ENCODE peak calls at places on chromosomes 13 and 19, in seven cellular contexts. I, X, V, D, S, K and R are unnamed samples.

GRCh38 chr19:3642987-3643386 is 16.4 kb upstream of the CACTIN start:
- DNase-seq in X (peak; percentile 67), V (no peak), I (no peak), S (no peak), K (no peak), D (no peak), R (no peak)

GRCh38 chr13:46605089-46605488 is 52.1 kb downstream of the LRCH1 start:
- DNase-seq in K (no peak), I (peak; percentile 31), X (no peak), D (no peak), S (no peak), V (no peak), R (no peak)

GRCh38 chr13:67023088-67023893 is 206.8 kb downstream of the PCDH9 start:
- DNase-seq in I (no peak), S (peak; percentile 99), V (no peak), X (no peak), D (no peak), K (peak; percentile 91), R (peak; percentile 45)

GRCh38 chr19:277581-278165 is 13.5 kb downstream of the PLPP2 start:
- DNase-seq in I (no peak), D (no peak), V (no peak), K (peak; percentile 50), S (no peak), X (no peak), R (no peak)

GRCh38 chr19:40594657-40595077 is 6.5 kb upstream of the LTBP4 start:
- DNase-seq in I (no peak), K (no peak), S (no peak), D (no peak), V (no peak), X (no peak), R (no peak)

GRCh38 chr13:72864142-72865035 is 82.5 kb downstream of the PIBF1 start:
- DNase-seq in S (peak; percentile 11), I (no peak), D (no peak), V (no peak), X (no peak), K (peak; percentile 5), R (peak; percentile 15)

GRCh38 chr13:61162106-61162505 is 253.5 kb downstream of the PCDH20 start:
- DNase-seq in I (no peak), D (no peak), K (no peak), S (no peak), V (no peak), X (no peak), R (no peak)

GRCh38 chr13:20191902-20192469 is 752 bp downstream of the GJB2 start:
- DNase-seq in I (no peak), S (no peak), K (peak; percentile 15), D (no peak), V (no peak), X (no peak), R (no peak)

GRCh38 chr19:47716270-47716937 is 3.2 kb downstream of the EHD2 start:
- DNase-seq in V (no peak), S (no peak), K (no peak), D (no peak), I (no peak), X (no peak), R (no peak)

GRCh38 chr13:102800145-102801041 is 1.5 kb downstream of the BIVM start:
- DNase-seq in D (peak; percentile 89), X (peak; percentile 34), K (peak; percentile 85), S (peak; percentile 32), V (no peak), I (peak; percentile 73), R (peak; percentile 26)

GRCh38 chr13:39786091-39786490 is 130.6 kb downstream of the COG6 start:
- DNase-seq in S (no peak), K (peak; percentile 29), V (no peak), D (no peak), I (no peak), X (no peak), R (no peak)

GRCh38 chr13:60402022-60402421 is 5.0 kb downstream of the TDRD3 start:
- DNase-seq in D (no peak), K (no peak), S (no peak), V (no peak), I (no peak), X (no peak), R (no peak)

GRCh38 chr13:112997188-112998135 is 28.4 kb downstream of the MCF2L start:
- DNase-seq in D (no peak), I (no peak), S (no peak), X (no peak), K (no peak), V (no peak), R (no peak)

GRCh38 chr19:2555422-2556220 is 79.7 kb downstream of the GADD45B start:
- DNase-seq in S (no peak), V (no peak), X (no peak), D (no peak), K (no peak), I (no peak), R (no peak)

GRCh38 chr13:71854401-71854800 is 12.6 kb downstream of the DACH1 start:
- DNase-seq in V (no peak), S (no peak), X (no peak), K (no peak), I (no peak), D (no peak), R (no peak)

GRCh38 chr19:11106477-11106876 is 17.2 kb downstream of the LDLR start:
- DNase-seq in K (no peak), I (no peak), X (no peak), V (no peak), S (no peak), D (no peak), R (no peak)

GRCh38 chr19:38290631-38291147 is 13.4 kb upstream of the C19orf33 start:
- DNase-seq in X (no peak), I (no peak), D (no peak), S (peak; percentile 56), K (peak; percentile 71), V (no peak), R (peak; percentile 86)

GRCh38 chr13:73224708-73225107 is 165.9 kb downstream of the KLF5 start:
- DNase-seq in I (no peak), D (no peak), V (no peak), K (no peak), S (no peak), X (no peak), R (no peak)

GRCh38 chr13:50340566-50341287 is 325.5 kb downstream of the KCNRG start:
- DNase-seq in S (no peak), X (no peak), K (no peak), D (no peak), V (no peak), I (no peak), R (no peak)

GRCh38 chr13:52868190-52868589 is 19.8 kb upstream of the PCDH8 start:
- DNase-seq in K (no peak), S (no peak), V (no peak), I (no peak), X (no peak), D (no peak), R (no peak)

GRCh38 chr13:45630791-45631190 is 15.3 kb upstream of the ERICH6B start:
- DNase-seq in S (no peak), D (no peak), I (no peak), X (no peak), V (no peak), K (no peak), R (no peak)

GRCh38 chr19:1026189-1027019 is at the start of gene CNN2:
- DNase-seq in I (peak; percentile 80), S (no peak), K (peak; percentile 84), X (no peak), D (peak; percentile 79), V (no peak), R (no peak)

GRCh38 chr13:35826626-35827254 is 304.4 kb downstream of the DCLK1 start:
- DNase-seq in I (no peak), D (no peak), S (no peak), K (no peak), X (peak; percentile 22), V (no peak), R (no peak)

DNA sequence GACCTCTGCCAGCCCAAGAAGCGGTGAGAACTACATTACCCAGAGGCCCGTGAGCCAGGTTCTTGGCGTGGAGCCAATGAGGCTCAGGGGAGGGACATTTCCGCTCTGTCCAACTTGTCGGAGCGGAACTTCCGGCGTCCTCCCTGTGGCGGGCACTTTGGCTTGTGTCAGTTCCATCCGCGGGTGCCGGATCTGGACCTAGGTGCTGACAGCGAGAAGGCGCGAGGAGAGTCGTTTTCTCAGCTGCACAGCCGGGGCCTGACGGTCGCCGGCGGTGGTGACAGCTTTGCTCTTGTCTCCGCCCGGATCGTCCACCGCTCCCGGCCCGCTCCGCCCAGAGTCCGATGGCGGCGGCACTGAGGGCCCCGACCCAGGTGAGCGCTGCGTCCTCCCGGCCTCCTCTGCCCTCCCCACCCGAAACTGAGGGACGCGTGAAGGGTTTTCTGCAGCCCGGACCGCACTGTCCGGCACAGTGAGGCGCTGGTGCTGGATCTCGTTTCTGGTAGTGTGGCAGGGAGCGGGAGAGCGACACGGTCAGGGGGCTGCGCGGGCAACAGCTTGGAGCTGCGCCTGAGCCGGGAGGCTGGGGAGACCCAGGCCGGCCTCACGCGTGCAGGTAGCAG is at the start of gene ZNF530:
- DNase-seq in D (peak; percentile 93), X (peak; percentile 88), K (peak; percentile 93), V (peak; percentile 82), I (peak; percentile 89), S (peak; percentile 79), R (peak; percentile 81)
- TF ChIP-seq CTCF in D (no peak), X (no peak), K (no peak), V (no peak), I (no peak), S (no peak), R (no peak)

GRCh38 chr13:55199132-55199531 is 1941.6 kb upstream of the PRR20A start:
- DNase-seq in I (no peak), V (no peak), S (no peak), K (no peak), X (no peak), D (no peak), R (no peak)
- TF ChIP-seq CTCF in I (no peak), V (no peak), S (no peak), K (no peak), X (no peak), D (no peak), R (no peak)

DNA sequence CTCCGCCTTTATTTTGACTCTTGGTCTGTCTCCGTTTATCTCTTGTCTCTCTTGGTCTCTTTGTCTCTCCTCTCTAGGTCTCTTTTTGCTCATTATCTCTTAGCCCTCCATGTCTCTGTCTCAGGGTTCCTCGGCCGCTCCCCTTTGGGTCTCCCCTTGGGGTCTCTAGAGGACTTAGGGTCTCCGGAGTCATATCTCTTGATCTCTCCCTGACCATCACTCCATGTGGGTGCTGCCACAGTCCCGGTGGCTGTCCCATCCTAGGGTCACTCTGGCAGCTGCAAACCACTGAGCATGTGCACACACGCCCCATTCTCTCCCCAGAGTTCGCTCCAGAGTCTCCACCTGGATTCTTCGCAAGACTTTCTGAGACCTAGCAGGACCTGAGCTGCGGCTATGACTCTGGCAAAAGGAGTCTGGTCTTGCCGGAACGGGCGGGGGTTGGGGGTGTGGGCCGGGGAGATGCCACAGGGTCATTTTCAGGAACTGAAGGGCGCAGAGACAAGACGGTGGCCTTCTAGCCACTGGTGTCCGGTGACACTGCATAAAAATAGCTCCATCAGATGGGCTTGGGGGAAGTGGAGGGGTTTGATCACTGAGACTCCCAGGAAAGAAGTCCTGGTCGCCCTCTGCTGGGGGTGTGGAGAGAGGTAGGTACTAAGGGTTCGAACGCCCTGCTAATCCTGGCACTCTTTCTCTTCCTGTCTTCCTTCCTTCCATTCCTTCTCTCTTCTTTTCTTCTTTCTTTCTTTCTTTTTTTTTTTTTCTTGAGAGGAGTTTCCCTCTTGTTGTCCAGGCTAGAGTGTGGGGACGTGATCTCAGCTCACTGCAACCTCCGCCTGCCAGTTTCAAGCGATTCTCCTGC is 1.2 kb upstream of the KCNA7 start:
- DNase-seq in K (no peak), V (no peak), D (no peak), I (no peak), X (peak; percentile 45), S (no peak), R (no peak)
- TF ChIP-seq CTCF in K (peak; percentile 35), V (no peak), D (no peak), I (no peak), X (peak; percentile 36), S (peak; percentile 18), R (peak; percentile 42)

GRCh38 chr19:55340784-55341147 is 1.1 kb downstream of the KMT5C start:
- DNase-seq in S (no peak), V (no peak), X (no peak), D (no peak), I (no peak), K (no peak), R (no peak)
- TF ChIP-seq CTCF in S (no peak), V (no peak), X (peak; percentile 43), D (no peak), I (no peak), K (no peak), R (peak; percentile 28)